ENCODE peak calls at places on chromosome 15, in five cellular contexts. One of them, this sample, is unnamed.

GRCh38 chr15:92781925-92782453 is 118.1 kb upstream of the CHD2 start:
- DNase-seq in heart left ventricle: no peak
- DNase-seq in transverse colon: no peak
- DNase-seq in A549: no peak
- DNase-seq in IMR-90: no peak
- DNase-seq in this sample: no peak

GRCh38 chr15:96047255-96047931 is 283.1 kb upstream of the NR2F2 start:
- DNase-seq in heart left ventricle: no peak
- DNase-seq in A549: no peak
- DNase-seq in transverse colon: no peak
- DNase-seq in IMR-90: peak
- DNase-seq in this sample: no peak

GRCh38 chr15:38201714-38202113 is 50.9 kb upstream of the SPRED1 start:
- DNase-seq in A549: no peak
- DNase-seq in IMR-90: no peak
- DNase-seq in transverse colon: no peak
- DNase-seq in heart left ventricle: no peak
- DNase-seq in this sample: no peak

GRCh38 chr15:95932676-95933075 is 397.8 kb upstream of the NR2F2 start:
- DNase-seq in transverse colon: no peak
- DNase-seq in IMR-90: peak
- DNase-seq in heart left ventricle: no peak
- DNase-seq in A549: no peak
- DNase-seq in this sample: no peak

GRCh38 chr15:78420220-78420619 is 17.8 kb upstream of the IREB2 start:
- DNase-seq in heart left ventricle: no peak
- DNase-seq in IMR-90: no peak
- DNase-seq in transverse colon: no peak
- DNase-seq in A549: no peak
- DNase-seq in this sample: no peak

GRCh38 chr15:36682091-36682490 is 102.7 kb downstream of the CDIN1 start:
- DNase-seq in transverse colon: no peak
- DNase-seq in A549: no peak
- DNase-seq in heart left ventricle: no peak
- DNase-seq in IMR-90: peak
- DNase-seq in this sample: no peak

GRCh38 chr15:45654749-45655148 is 19.9 kb downstream of the SQOR start:
- DNase-seq in A549: no peak
- DNase-seq in transverse colon: no peak
- DNase-seq in IMR-90: no peak
- DNase-seq in heart left ventricle: no peak
- DNase-seq in this sample: no peak

GRCh38 chr15:78661001-78661400 is 20.0 kb upstream of the CHRNB4 start:
- DNase-seq in A549: no peak
- DNase-seq in heart left ventricle: no peak
- DNase-seq in IMR-90: no peak
- DNase-seq in transverse colon: no peak
- DNase-seq in this sample: no peak

GRCh38 chr15:36614016-36614415 is 34.6 kb downstream of the CDIN1 start:
- DNase-seq in IMR-90: no peak
- DNase-seq in A549: no peak
- DNase-seq in transverse colon: no peak
- DNase-seq in heart left ventricle: no peak
- DNase-seq in this sample: no peak

GRCh38 chr15:69568621-69569020 is 116.0 kb downstream of the RPLP1 start:
- DNase-seq in IMR-90: peak
- DNase-seq in heart left ventricle: no peak
- DNase-seq in transverse colon: no peak
- DNase-seq in A549: no peak
- DNase-seq in this sample: no peak

GRCh38 chr15:42384597-42384996 is 25.3 kb downstream of the CAPN3 start:
- DNase-seq in A549: no peak
- DNase-seq in IMR-90: no peak
- DNase-seq in transverse colon: no peak
- DNase-seq in heart left ventricle: no peak
- DNase-seq in this sample: no peak

GRCh38 chr15:53506370-53506769 is 253.1 kb downstream of the WDR72 start:
- DNase-seq in transverse colon: no peak
- DNase-seq in heart left ventricle: no peak
- DNase-seq in IMR-90: no peak
- DNase-seq in A549: peak
- DNase-seq in this sample: no peak

GRCh38 chr15:48086582-48086981 is 34.2 kb upstream of the SLC24A5 start:
- DNase-seq in IMR-90: no peak
- DNase-seq in transverse colon: no peak
- DNase-seq in A549: no peak
- DNase-seq in heart left ventricle: no peak
- DNase-seq in this sample: no peak

GRCh38 chr15:73800662-73801345 is 47.7 kb upstream of the INSYN1 start:
- DNase-seq in heart left ventricle: peak
- DNase-seq in transverse colon: no peak
- DNase-seq in A549: peak
- DNase-seq in IMR-90: peak
- DNase-seq in this sample: no peak

GRCh38 chr15:48759921-48760320 is 50.9 kb downstream of the CEP152 start:
- DNase-seq in IMR-90: no peak
- DNase-seq in heart left ventricle: no peak
- DNase-seq in A549: no peak
- DNase-seq in transverse colon: no peak
- DNase-seq in this sample: no peak

GRCh38 chr15:56440226-56440770 is 24.6 kb downstream of the MNS1 start:
- DNase-seq in IMR-90: no peak
- DNase-seq in A549: no peak
- DNase-seq in heart left ventricle: no peak
- DNase-seq in transverse colon: no peak
- DNase-seq in this sample: no peak

GRCh38 chr15:71530116-71530515 is 280.2 kb upstream of the NR2E3 start:
- DNase-seq in transverse colon: no peak
- DNase-seq in heart left ventricle: no peak
- DNase-seq in A549: no peak
- DNase-seq in IMR-90: no peak
- DNase-seq in this sample: no peak

GRCh38 chr15:77036537-77037474 is 34.1 kb downstream of the TSPAN3 start:
- DNase-seq in transverse colon: peak
- DNase-seq in A549: no peak
- DNase-seq in IMR-90: no peak
- DNase-seq in heart left ventricle: peak
- DNase-seq in this sample: no peak

GRCh38 chr15:25717861-25718504 is 145.1 kb downstream of the ATP10A start:
- DNase-seq in heart left ventricle: no peak
- DNase-seq in A549: no peak
- DNase-seq in IMR-90: no peak
- DNase-seq in transverse colon: no peak
- DNase-seq in this sample: no peak

GRCh38 chr15:68399096-68400065 is 32.6 kb downstream of the ITGA11 start:
- DNase-seq in transverse colon: no peak
- DNase-seq in heart left ventricle: no peak
- DNase-seq in A549: no peak
- DNase-seq in IMR-90: no peak
- DNase-seq in this sample: no peak

GRCh38 chr15:73858062-73858461 is 15.3 kb upstream of the TBC1D21 start:
- DNase-seq in transverse colon: no peak
- DNase-seq in IMR-90: no peak
- DNase-seq in heart left ventricle: no peak
- DNase-seq in A549: no peak
- DNase-seq in this sample: no peak

GRCh38 chr15:101162701-101163483 is 89.0 kb downstream of the CHSY1 start:
- DNase-seq in A549: no peak
- DNase-seq in transverse colon: no peak
- DNase-seq in IMR-90: no peak
- DNase-seq in heart left ventricle: peak
- DNase-seq in this sample: no peak

GRCh38 chr15:93829115-93829849 is 402.1 kb upstream of the MCTP2 start:
- DNase-seq in transverse colon: no peak
- DNase-seq in A549: no peak
- DNase-seq in heart left ventricle: no peak
- DNase-seq in IMR-90: no peak
- DNase-seq in this sample: no peak

GRCh38 chr15:45611305-45611704 is 23.5 kb upstream of the SQOR start:
- DNase-seq in IMR-90: no peak
- DNase-seq in heart left ventricle: no peak
- DNase-seq in transverse colon: no peak
- DNase-seq in A549: no peak
- DNase-seq in this sample: no peak

GRCh38 chr15:79724312-79724711 is 172.5 kb downstream of the MTHFS start:
- DNase-seq in transverse colon: no peak
- DNase-seq in IMR-90: peak
- DNase-seq in A549: no peak
- DNase-seq in heart left ventricle: no peak
- DNase-seq in this sample: no peak

DNA sequence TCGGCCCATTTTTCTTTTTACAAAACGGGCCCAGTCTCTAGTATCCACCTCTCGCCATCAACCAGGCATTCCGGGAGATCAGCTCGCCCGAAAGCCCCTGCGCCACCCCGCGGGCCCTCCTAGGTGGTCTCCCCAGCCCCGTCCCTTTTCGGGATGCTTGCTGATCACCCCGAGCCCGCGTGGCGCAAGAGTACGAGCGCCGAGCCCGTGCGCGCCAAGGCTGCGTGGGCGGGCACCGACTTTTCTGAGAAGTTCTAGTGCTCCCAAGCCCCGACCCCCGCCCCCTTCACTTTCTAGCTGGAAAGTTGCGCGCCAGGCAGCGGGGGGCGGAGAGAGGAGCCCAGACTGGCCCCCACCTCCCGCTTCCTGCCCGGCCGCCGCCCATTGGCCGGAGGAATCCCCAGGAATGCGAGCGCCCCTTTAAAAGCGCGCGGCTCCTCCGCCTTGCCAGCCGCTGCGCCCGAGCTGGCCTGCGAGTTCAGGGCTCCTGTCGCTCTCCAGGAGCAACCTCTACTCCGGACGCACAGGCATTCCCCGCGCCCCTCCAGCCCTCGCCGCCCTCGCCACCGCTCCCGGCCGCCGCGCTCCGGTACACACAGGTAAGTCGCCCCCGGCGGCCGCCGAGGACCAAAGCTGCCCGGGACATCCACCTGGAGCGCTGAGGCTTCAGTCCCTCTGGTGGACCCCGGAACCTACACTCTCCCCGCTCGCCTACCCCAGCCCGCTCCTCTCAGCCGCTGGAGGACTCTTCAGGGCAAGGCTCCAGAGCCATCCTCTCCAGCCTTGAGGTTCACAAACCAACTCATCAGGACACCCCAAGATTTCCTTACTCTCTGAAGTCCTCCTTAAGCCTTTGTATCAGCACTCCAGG is at the start of gene THBS1:
- DNase-seq in IMR-90: peak
- DNase-seq in transverse colon: peak
- DNase-seq in heart left ventricle: peak
- DNase-seq in A549: peak
- DNase-seq in this sample: peak
- TF ChIP-seq POLR2A in IMR-90: peak
- TF ChIP-seq POLR2A in transverse colon: peak
- TF ChIP-seq POLR2A in heart left ventricle: no peak
- TF ChIP-seq POLR2A in A549: peak
- TF ChIP-seq POLR2A in this sample: no peak

GRCh38 chr15:62068071-62068786 is 1.5 kb downstream of the C2CD4A start:
- DNase-seq in transverse colon: peak
- DNase-seq in A549: peak
- DNase-seq in heart left ventricle: peak
- DNase-seq in IMR-90: no peak
- DNase-seq in this sample: no peak

GRCh38 chr15:62068787-62069170 is 2.0 kb downstream of the C2CD4A start:
- DNase-seq in heart left ventricle: no peak
- DNase-seq in IMR-90: no peak
- DNase-seq in A549: no peak
- DNase-seq in transverse colon: no peak
- DNase-seq in this sample: no peak

GRCh38 chr15:62071711-62072308 is 5.0 kb downstream of the C2CD4A start:
- DNase-seq in heart left ventricle: no peak
- DNase-seq in transverse colon: no peak
- DNase-seq in A549: peak
- DNase-seq in IMR-90: peak
- DNase-seq in this sample: no peak

GRCh38 chr15:62067448-62068044 is 769 bp downstream of the C2CD4A start:
- DNase-seq in heart left ventricle: peak
- DNase-seq in transverse colon: peak
- DNase-seq in A549: no peak
- DNase-seq in IMR-90: no peak
- DNase-seq in this sample: no peak

GRCh38 chr15:62069551-62069950 is 2.8 kb downstream of the C2CD4A start:
- DNase-seq in A549: no peak
- DNase-seq in heart left ventricle: no peak
- DNase-seq in transverse colon: no peak
- DNase-seq in IMR-90: no peak
- DNase-seq in this sample: no peak
- TF ChIP-seq POLR2A in A549: no peak
- TF ChIP-seq POLR2A in heart left ventricle: no peak
- TF ChIP-seq POLR2A in transverse colon: no peak
- TF ChIP-seq POLR2A in IMR-90: no peak
- TF ChIP-seq POLR2A in this sample: no peak

GRCh38 chr15:58404722-58405121 is 27.1 kb upstream of the LIPC start:
- DNase-seq in IMR-90: no peak
- DNase-seq in heart left ventricle: no peak
- DNase-seq in A549: no peak
- DNase-seq in transverse colon: no peak
- DNase-seq in this sample: no peak
- TF ChIP-seq POLR2A in IMR-90: no peak
- TF ChIP-seq POLR2A in heart left ventricle: no peak
- TF ChIP-seq POLR2A in A549: no peak
- TF ChIP-seq POLR2A in transverse colon: no peak
- TF ChIP-seq POLR2A in this sample: no peak

DNA sequence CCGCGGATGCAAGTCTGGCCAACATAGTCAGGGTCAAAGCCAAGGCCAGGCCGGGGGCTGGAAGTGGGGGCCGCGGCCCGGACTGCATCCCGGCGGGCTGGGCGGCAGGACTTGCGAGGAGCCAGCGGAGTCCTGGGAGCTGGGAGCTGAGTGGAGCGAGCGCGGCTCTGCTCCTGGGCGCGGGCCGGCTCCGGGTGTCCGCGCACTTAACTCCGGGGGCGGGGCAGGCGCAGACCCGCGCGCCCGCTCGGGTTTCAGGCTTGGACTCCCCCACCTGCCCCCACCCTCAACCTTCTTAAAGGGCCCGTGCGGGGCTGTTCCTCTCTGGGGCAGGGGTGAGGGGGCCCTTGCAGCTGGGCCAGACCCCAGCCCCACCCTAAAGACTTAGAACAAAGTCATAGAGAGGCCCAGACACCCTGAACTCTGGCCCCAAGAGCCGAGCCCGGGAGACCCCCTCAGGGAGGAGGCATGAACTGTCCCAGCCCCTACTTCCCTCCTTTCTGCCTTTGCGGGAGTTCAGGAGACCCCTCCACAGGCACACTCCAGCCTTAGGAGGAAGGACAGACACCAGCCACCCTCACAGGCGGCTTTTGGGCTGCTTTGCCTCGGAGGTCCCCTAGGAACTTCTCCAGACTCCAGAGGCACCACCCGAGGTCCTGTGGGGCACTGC is at the start of gene CSPG4:
- DNase-seq in IMR-90: peak
- DNase-seq in A549: no peak
- DNase-seq in transverse colon: peak
- DNase-seq in heart left ventricle: peak
- DNase-seq in this sample: no peak
- TF ChIP-seq POLR2A in IMR-90: peak
- TF ChIP-seq POLR2A in A549: no peak
- TF ChIP-seq POLR2A in transverse colon: peak
- TF ChIP-seq POLR2A in heart left ventricle: no peak
- TF ChIP-seq POLR2A in this sample: no peak

GRCh38 chr15:55318588-55319494 is at the start of the genes PIGB and PIGBOS1:
- DNase-seq in transverse colon: peak
- DNase-seq in A549: peak
- DNase-seq in heart left ventricle: peak
- DNase-seq in IMR-90: peak
- DNase-seq in this sample: peak
- TF ChIP-seq POLR2A in transverse colon: peak
- TF ChIP-seq POLR2A in A549: peak
- TF ChIP-seq POLR2A in heart left ventricle: no peak
- TF ChIP-seq POLR2A in IMR-90: peak
- TF ChIP-seq POLR2A in this sample: no peak

This sample was measured in vagina.